ENCODE peak calls at places on chromosome 1, in six cellular contexts. A is mammary epithelial cell, F is brain microvascular endothelial cell, J is lower lobe of right lung, B is adrenal gland, M is HCT116. Y is an unnamed sample.

GRCh38 chr1:214882621-214883020 is 199.9 kb upstream of the KCNK2 start:
- DNase-seq in F (no peak), B (no peak), A (no peak), M (no peak), J (no peak), Y (no peak)

GRCh38 chr1:17612831-17613230 is 73.3 kb downstream of the ARHGEF10L start:
- DNase-seq in M (no peak), J (no peak), A (no peak), F (no peak), B (no peak), Y (no peak)

GRCh38 chr1:84069236-84069845 is 70.4 kb upstream of the TTLL7 start:
- DNase-seq in A (no peak), F (no peak), B (no peak), M (peak; percentile 28), J (no peak), Y (no peak)

GRCh38 chr1:152972196-152972886 is 1.9 kb downstream of the SPRR4 start:
- DNase-seq in F (no peak), J (no peak), B (no peak), M (no peak), A (peak; percentile 84), Y (no peak)

GRCh38 chr1:49864597-49864996 is 159.2 kb downstream of the AGBL4 start:
- DNase-seq in F (no peak), M (no peak), A (no peak), B (no peak), J (no peak), Y (no peak)

GRCh38 chr1:33407750-33408436 is 23.0 kb downstream of the PHC2 start:
- DNase-seq in J (no peak), A (peak; percentile 25), M (no peak), B (no peak), F (no peak), Y (no peak)

GRCh38 chr1:54800899-54801759 is at the start of gene TTC22:
- DNase-seq in J (peak; percentile 85), F (no peak), A (peak; percentile 72), B (peak; percentile 55), M (peak; percentile 24), Y (no peak)

GRCh38 chr1:232149302-232150201 is 480.4 kb downstream of the SIPA1L2 start:
- DNase-seq in J (no peak), B (no peak), A (peak; percentile 67), M (no peak), F (peak; percentile 82), Y (peak; percentile 38)

GRCh38 chr1:78277253-78277652 is 213.5 kb upstream of the PTGFR start:
- DNase-seq in A (peak; percentile 85), B (no peak), M (no peak), J (no peak), F (peak; percentile 86), Y (no peak)

GRCh38 chr1:21522525-21523038 is 13.4 kb downstream of the ALPL start:
- DNase-seq in B (no peak), A (no peak), F (no peak), M (no peak), J (no peak), Y (no peak)

GRCh38 chr1:37038079-37038702 is 3.9 kb upstream of the GRIK3 start:
- DNase-seq in F (no peak), J (no peak), A (peak; percentile 6), M (peak; percentile 7), B (peak; percentile 15), Y (no peak)

GRCh38 chr1:9539829-9540550 is 725 bp downstream of the SLC25A33 start:
- DNase-seq in B (peak; percentile 63), M (no peak), J (peak; percentile 70), F (peak; percentile 22), A (peak; percentile 30), Y (no peak)

GRCh38 chr1:172176206-172176605 is 244.3 kb upstream of the C1orf105 start:
- DNase-seq in B (no peak), M (no peak), J (no peak), A (no peak), F (no peak), Y (no peak)

GRCh38 chr1:93324486-93325464 is 20.9 kb upstream of the DR1 start:
- DNase-seq in B (no peak), A (peak; percentile 88), F (peak; percentile 56), J (no peak), M (peak; percentile 35), Y (no peak)

GRCh38 chr1:240189386-240189989 is 97.8 kb downstream of the FMN2 start:
- DNase-seq in M (no peak), F (peak; percentile 40), A (peak; percentile 25), J (no peak), B (peak; percentile 45), Y (no peak)

GRCh38 chr1:170664283-170664827 is 424 bp downstream of the PRRX1 start:
- DNase-seq in B (peak; percentile 35), J (peak; percentile 50), M (no peak), F (peak; percentile 23), A (peak; percentile 19), Y (no peak)

GRCh38 chr1:45848714-45849113 is 45.3 kb downstream of the MAST2 start:
- DNase-seq in B (no peak), M (no peak), F (no peak), A (no peak), J (no peak), Y (no peak)

GRCh38 chr1:147245586-147246021 is 3.1 kb downstream of the CHD1L start:
- DNase-seq in J (no peak), F (no peak), M (no peak), A (no peak), B (no peak), Y (no peak)

GRCh38 chr1:160546942-160547341 is 23.9 kb upstream of the SLAMF6 start:
- DNase-seq in J (peak; percentile 59), B (no peak), M (no peak), A (no peak), F (no peak), Y (no peak)
- H3K27ac ChIP-seq in J (no peak overlapping the region), B (no peak overlapping the region), M (no peak overlapping the region), A (no peak overlapping the region), F (no peak overlapping the region), Y (no peak overlapping the region)

GRCh38 chr1:39321979-39322378 is 117.5 kb downstream of the MACF1 start:
- DNase-seq in M (no peak), B (no peak), A (no peak), J (no peak), F (no peak), Y (no peak)

GRCh38 chr1:39326836-39327235 is 122.3 kb downstream of the MACF1 start:
- DNase-seq in B (no peak), A (no peak), J (no peak), M (no peak), F (no peak), Y (no peak)

GRCh38 chr1:39317910-39318633 is 113.6 kb downstream of the MACF1 start:
- DNase-seq in J (no peak), M (no peak), F (peak; percentile 23), B (no peak), A (no peak), Y (no peak)

GRCh38 chr1:39317111-39317510 is 112.6 kb downstream of the MACF1 start:
- DNase-seq in B (peak; percentile 85), J (no peak), F (no peak), M (no peak), A (no peak), Y (no peak)

GRCh38 chr1:39322431-39322830 is 117.9 kb downstream of the MACF1 start:
- DNase-seq in A (no peak), J (no peak), M (no peak), F (no peak), B (no peak), Y (no peak)
- TF ChIP-seq CTCF in A (no peak), J (no peak), M (no peak), F (no peak), B (no peak), Y (no peak)

GRCh38 chr1:16218014-16218673 is 5.7 kb upstream of the ARHGEF19 start:
- DNase-seq in F (no peak), B (peak; percentile 32), A (no peak), J (no peak), M (no peak), Y (no peak)
- H3K4me3 ChIP-seq in F (no peak overlapping the region), B (no peak overlapping the region), A (no peak overlapping the region), J (no peak overlapping the region), M (no peak overlapping the region), Y (no peak overlapping the region)

GRCh38 chr1:201023517-201023902 is at the start of gene KIF21B:
- DNase-seq in A (peak; percentile 43), B (peak; percentile 73), F (peak; percentile 45), M (no peak), J (peak; percentile 89), Y (no peak)

GRCh38 chr1:201026234-201026633 is 2.7 kb upstream of the KIF21B start:
- DNase-seq in A (no peak), M (no peak), J (no peak), B (no peak), F (no peak), Y (no peak)

GRCh38 chr1:201025571-201026002 is 2.1 kb upstream of the KIF21B start:
- DNase-seq in B (no peak), F (peak; percentile 30), A (no peak), J (no peak), M (no peak), Y (no peak)

GRCh38 chr1:201022824-201023516 is 544 bp downstream of the KIF21B start:
- DNase-seq in M (no peak), B (no peak), J (peak; percentile 60), A (no peak), F (no peak), Y (no peak)

GRCh38 chr1:201024251-201024998 is 911 bp upstream of the KIF21B start:
- DNase-seq in M (no peak), F (no peak), J (no peak), B (no peak), A (no peak), Y (no peak)
- H3K27ac ChIP-seq in M (no peak overlapping the region), F (no peak overlapping the region), J (no peak overlapping the region), B (no peak overlapping the region), A (no peak overlapping the region), Y (no peak overlapping the region)

GRCh38 chr1:61436016-61436415 is 288.9 kb downstream of the TM2D1 start:
- DNase-seq in M (no peak), A (no peak), B (no peak), J (no peak), F (no peak), Y (no peak)
- TF ChIP-seq CTCF in M (no peak), A (no peak), B (no peak), J (no peak), F (peak; percentile 46), Y (peak; percentile 21)

DNA sequence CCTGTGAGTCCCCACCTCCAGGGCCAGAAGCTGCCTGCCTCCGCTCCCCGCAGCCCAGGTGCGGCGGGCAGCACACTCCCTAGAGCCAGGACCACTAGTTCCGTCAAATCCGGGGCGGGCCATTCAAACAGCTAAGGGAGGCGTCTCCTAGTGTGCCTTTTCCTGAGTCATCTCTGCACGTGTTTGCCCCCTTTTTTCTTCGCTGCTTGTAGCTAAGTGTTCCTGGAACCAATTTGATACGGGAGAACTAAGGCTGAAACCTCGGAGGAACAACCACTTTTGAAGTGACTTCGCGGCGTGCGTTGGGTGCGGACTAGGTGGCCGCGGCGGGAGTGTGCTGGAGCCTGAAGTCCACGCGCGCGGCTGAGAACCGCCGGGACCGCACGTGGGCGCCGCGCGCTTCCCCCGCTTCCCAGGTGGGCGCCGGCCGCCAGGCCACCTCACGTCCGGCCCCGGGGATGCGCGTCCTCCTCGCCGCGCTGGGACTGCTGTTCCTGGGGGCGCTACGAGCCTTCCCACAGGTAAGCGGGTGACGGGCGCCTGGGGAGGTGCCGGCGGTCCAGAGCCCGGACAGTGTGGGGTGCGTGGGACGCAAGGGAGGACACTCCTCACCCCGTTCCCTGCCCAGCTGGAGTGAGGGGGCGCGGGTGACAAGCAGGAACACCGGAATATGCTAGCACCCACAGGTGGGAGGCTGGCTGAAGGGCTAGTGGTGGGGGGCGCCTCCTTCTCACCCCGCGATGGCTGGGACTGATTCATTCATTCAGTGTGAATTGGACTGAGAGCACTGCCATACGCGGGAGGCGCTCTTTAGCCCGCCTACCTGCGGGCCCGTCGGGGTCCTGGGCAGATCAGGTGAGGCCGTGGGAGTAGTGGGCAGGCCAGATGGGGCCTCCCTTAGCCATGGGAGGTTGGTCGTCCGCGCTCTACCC is at the start of gene TNFRSF8:
- DNase-seq in A (peak; percentile 15), J (no peak), M (no peak), B (no peak), F (peak; percentile 12), Y (no peak)
- H3K4me3 ChIP-seq in A (peak within 1 kb of the TSS; percentile 6), J (peak within 1 kb of the TSS; percentile 6), M (no peak within 1 kb of the TSS), B (no peak within 1 kb of the TSS), F (no peak within 1 kb of the TSS), Y (peak within 1 kb of the TSS; percentile 20)